ENCODE peak calls at places on chromosomes 6 and 20, in eight cellular contexts. E is upper lobe of right lung; U is uterus; I is stomach; L is HepG2; X is heart right ventricle; Z is ascending aorta; G is CD8-positive, alpha-beta T cell. H is an unnamed sample.

GRCh38 chr20:56440346-56441007 is 27.9 kb upstream of the RTF2 start:
- DNase-seq in E (no peak), U (no peak), I (no peak), L (no peak), X (no peak), Z (no peak), G (peak), H (no peak)

GRCh38 chr6:37083243-37084138 is 78.0 kb downstream of the FGD2 start:
- DNase-seq in E (peak), U (peak), I (peak), L (peak), X (peak), Z (peak), G (no peak), H (peak)

GRCh38 chr6:129317931-129318820 is 391.8 kb downstream of the ARHGAP18 start:
- DNase-seq in E (no peak), U (no peak), I (no peak), L (no peak), X (no peak), Z (no peak), G (no peak), H (no peak)

GRCh38 chr6:14950103-14950969 is 295.5 kb upstream of the JARID2 start:
- DNase-seq in E (no peak), U (no peak), I (no peak), L (no peak), X (no peak), Z (no peak), G (no peak), H (no peak)

GRCh38 chr20:24470031-24470781 is 777 bp downstream of the SYNDIG1 start:
- DNase-seq in E (no peak), U (no peak), I (no peak), L (no peak), X (no peak), Z (no peak), G (no peak), H (no peak)

GRCh38 chr20:18005170-18005989 is 36.6 kb downstream of the MGME1 start:
- DNase-seq in E (no peak), U (no peak), I (no peak), L (no peak), X (no peak), Z (no peak), G (no peak), H (no peak)

GRCh38 chr6:135213616-135214015 is 32.5 kb downstream of the MYB start:
- DNase-seq in E (no peak), U (no peak), I (no peak), L (no peak), X (no peak), Z (no peak), G (no peak), H (no peak)

GRCh38 chr6:142045380-142046270 is 87.1 kb upstream of the GJE1 start:
- DNase-seq in E (no peak), U (no peak), I (no peak), L (no peak), X (no peak), Z (no peak), G (no peak), H (no peak)

GRCh38 chr6:12585497-12585958 is 131.0 kb upstream of the PHACTR1 start:
- DNase-seq in E (peak), U (no peak), I (peak), L (no peak), X (peak), Z (no peak), G (no peak), H (no peak)

GRCh38 chr6:137415127-137415833 is 78.9 kb downstream of the OLIG3 start:
- DNase-seq in E (peak), U (peak), I (peak), L (peak), X (peak), Z (no peak), G (peak), H (peak)

GRCh38 chr6:148973809-148974208 is 227.0 kb downstream of the UST start:
- DNase-seq in E (no peak), U (no peak), I (no peak), L (no peak), X (no peak), Z (no peak), G (no peak), H (no peak)

GRCh38 chr6:2197177-2197671 is 48.2 kb downstream of the GMDS start:
- DNase-seq in E (no peak), U (no peak), I (no peak), L (no peak), X (peak), Z (no peak), G (no peak), H (no peak)

GRCh38 chr6:33147807-33148666 is 44.2 kb downstream of the COL11A2 start:
- DNase-seq in E (no peak), U (no peak), I (no peak), L (peak), X (no peak), Z (no peak), G (no peak), H (no peak)

GRCh38 chr6:131657630-131658111 is 20.6 kb downstream of the ENPP3 start:
- DNase-seq in E (no peak), U (no peak), I (no peak), L (no peak), X (no peak), Z (no peak), G (no peak), H (no peak)

GRCh38 chr6:55694148-55694547 is 115.2 kb upstream of the HMGCLL1 start:
- DNase-seq in E (no peak), U (no peak), I (no peak), L (no peak), X (peak), Z (no peak), G (no peak), H (no peak)

GRCh38 chr6:6721606-6722005 is 133.1 kb downstream of the LY86 start:
- DNase-seq in E (no peak), U (no peak), I (peak), L (no peak), X (no peak), Z (no peak), G (no peak), H (no peak)

GRCh38 chr6:36928547-36928918 is 26.0 kb upstream of the PI16 start:
- DNase-seq in E (no peak), U (no peak), I (no peak), L (no peak), X (no peak), Z (no peak), G (no peak), H (no peak)

GRCh38 chr6:36360241-36361054 is 23.8 kb upstream of the BNIP5 start:
- DNase-seq in E (peak), U (peak), I (peak), L (peak), X (peak), Z (no peak), G (peak), H (peak)

GRCh38 chr6:109060585-109060984 is 34.1 kb downstream of the SESN1 start:
- DNase-seq in E (no peak), U (no peak), I (no peak), L (no peak), X (no peak), Z (no peak), G (no peak), H (no peak)

GRCh38 chr6:32057966-32058365 is 19.8 kb downstream of the CYP21A2 start:
- DNase-seq in E (no peak), U (no peak), I (no peak), L (no peak), X (no peak), Z (no peak), G (no peak), H (no peak)

GRCh38 chr20:5719861-5720401 is 30.3 kb upstream of the SHLD1 start:
- DNase-seq in E (no peak), U (no peak), I (no peak), L (peak), X (no peak), Z (no peak), G (no peak), H (no peak)

DNA sequence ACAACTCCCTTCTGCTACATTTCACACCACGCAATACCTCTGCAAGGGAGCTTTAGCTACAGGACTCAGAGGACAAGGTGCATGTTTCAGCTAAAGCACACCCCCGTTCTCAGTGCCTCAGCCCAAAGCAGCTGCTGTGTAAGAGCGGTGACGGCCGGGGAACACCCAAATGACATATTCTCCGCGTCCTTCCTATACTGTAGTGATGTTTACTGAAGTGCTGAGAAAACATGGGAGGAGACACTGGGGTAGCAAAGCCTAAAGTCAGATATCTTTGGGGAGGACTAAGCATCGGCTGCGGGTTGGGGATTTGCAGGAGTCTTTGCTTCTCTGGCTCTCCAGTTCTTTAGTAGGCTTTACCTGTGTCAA is 1.7 kb downstream of the SLC22A23 start:
- DNase-seq in E (no peak), U (no peak), I (peak), L (peak), X (no peak), Z (no peak), G (peak), H (no peak)
- H3K4me3 ChIP-seq in E (peak), U (peak), I (peak), L (peak), X (peak), Z (peak), G (peak), H (peak)

DNA sequence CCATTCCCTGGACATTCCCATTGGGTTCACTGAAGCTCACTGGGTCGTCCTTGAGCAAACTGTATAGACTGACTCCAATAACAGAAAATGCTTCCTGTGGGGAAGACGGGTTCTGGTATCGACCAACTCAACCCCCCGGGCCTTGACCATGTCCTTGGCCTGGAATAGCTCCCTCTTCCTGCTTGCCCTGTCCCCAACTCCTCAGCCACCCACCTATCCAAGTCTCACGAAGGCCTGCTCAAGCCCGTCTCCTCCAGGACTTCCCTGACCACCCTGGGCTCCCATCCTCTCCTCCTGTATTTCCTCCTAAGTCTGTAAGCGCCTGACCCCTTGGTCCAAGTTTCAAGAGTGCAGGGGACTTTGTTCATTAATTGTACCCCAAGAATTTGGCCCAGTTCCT is 2.8 kb upstream of the HMGA1 start:
- DNase-seq in E (no peak), U (no peak), I (no peak), L (no peak), X (no peak), Z (no peak), G (no peak), H (no peak)
- H3K27ac ChIP-seq in E (no peak), U (peak), I (no peak), L (no peak), X (no peak), Z (peak), G (no peak), H (no peak)

GRCh38 chr6:66390393-66390792 is 683.4 kb upstream of the EYS start:
- DNase-seq in E (no peak), U (no peak), I (no peak), L (no peak), X (no peak), Z (no peak), G (no peak), H (no peak)
- TF ChIP-seq CTCF in E (no peak), U (no peak), I (no peak), L (no peak), X (no peak), Z (no peak), G (no peak), H (no peak)

DNA sequence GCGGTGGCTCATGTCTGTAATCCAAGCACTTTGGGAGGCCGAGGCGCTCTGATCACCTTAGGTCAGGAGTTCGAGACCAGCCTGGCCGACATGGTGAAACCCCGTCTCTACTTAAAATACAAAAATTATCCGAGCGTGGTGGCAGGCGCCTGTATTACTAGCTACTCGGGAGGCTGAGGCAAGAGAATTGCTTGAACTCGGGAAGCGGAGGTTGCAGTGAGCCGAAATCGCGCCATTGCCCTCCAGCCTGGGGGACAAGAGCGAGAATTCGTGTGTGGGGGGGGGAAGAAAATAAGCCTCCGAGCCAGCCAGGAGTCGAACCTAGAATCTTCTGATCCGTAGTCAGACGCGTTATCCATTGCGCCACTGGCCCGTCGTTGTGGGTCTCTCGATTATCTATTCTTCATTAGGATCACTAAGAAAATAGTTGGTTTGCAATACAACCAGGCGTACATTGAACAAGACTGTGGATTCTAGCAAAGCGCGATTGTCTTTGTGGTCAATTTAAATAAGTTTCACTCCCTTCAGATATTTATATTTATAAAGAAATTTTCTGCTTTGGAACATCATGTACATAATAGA is 33.9 kb upstream of the PRSS16 start:
- DNase-seq in E (no peak), U (no peak), I (no peak), L (no peak), X (no peak), Z (no peak), G (no peak), H (no peak)
- H3K4me3 ChIP-seq in E (no peak), U (no peak), I (no peak), L (no peak), X (no peak), Z (no peak), G (no peak), H (no peak)

DNA sequence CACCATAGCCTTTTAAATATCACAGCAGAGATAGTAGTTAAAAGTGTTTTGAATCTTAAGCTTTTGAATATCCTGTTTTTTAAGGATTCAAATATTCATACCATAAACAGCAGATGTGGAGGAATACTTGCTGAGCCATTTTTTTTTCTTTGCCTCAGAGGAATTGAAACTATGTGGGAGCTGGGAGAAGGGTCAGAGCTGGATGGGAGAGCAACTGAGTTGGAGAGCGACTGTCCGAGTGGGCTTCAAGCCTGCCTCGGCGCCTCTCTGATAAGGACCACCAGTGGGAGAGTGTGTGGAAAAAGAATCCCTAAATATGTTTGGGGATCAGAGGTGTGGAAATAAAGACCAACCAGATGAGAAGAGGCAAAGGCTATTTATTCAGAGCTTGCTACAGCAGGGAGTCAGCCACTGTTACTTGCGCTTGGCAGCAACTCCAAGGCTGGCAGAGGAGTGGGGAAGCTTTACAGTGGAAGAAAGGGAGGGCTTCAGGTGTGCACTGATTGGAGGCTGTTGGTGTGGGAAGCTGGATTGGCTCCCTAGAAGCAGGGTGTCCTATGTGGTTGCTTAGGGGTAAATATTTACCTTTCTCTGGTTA is 34.3 kb upstream of the MCUR1 start:
- DNase-seq in E (no peak), U (no peak), I (no peak), L (no peak), X (no peak), Z (no peak), G (no peak), H (no peak)
- H3K27ac ChIP-seq in E (peak), U (peak), I (no peak), L (no peak), X (no peak), Z (no peak), G (no peak), H (no peak)

H was measured in right atrium auricular region.